ENCODE peak calls at places on chromosome 1, in nine cellular contexts. One of them, this sample, is unnamed.

GRCh38 chr1:91224878-91225277 is 179.8 kb downstream of the HFM1 start:
- DNase-seq in fibroblast of the aortic adventitia: no peak
- DNase-seq in body of pancreas: no peak
- DNase-seq in mucosa of descending colon: no peak
- DNase-seq in psoas muscle: no peak
- DNase-seq in left ventricle myocardium inferior: no peak
- DNase-seq in IMR-90: no peak
- DNase-seq in heart left ventricle: no peak
- DNase-seq in PC-3: no peak
- DNase-seq in this sample: no peak

GRCh38 chr1:15100369-15101111 is 53.0 kb upstream of the TMEM51 start:
- DNase-seq in fibroblast of the aortic adventitia: peak; percentile 40
- DNase-seq in body of pancreas: peak; percentile 63
- DNase-seq in mucosa of descending colon: peak; percentile 69
- DNase-seq in psoas muscle: no peak
- DNase-seq in left ventricle myocardium inferior: peak; percentile 31
- DNase-seq in IMR-90: peak; percentile 45
- DNase-seq in heart left ventricle: no peak
- DNase-seq in PC-3: peak; percentile 71
- DNase-seq in this sample: peak; percentile 53

GRCh38 chr1:16164821-16165364 is 9.0 kb upstream of the EPHA2 start:
- DNase-seq in fibroblast of the aortic adventitia: no peak
- DNase-seq in body of pancreas: no peak
- DNase-seq in mucosa of descending colon: no peak
- DNase-seq in psoas muscle: no peak
- DNase-seq in left ventricle myocardium inferior: no peak
- DNase-seq in IMR-90: no peak
- DNase-seq in heart left ventricle: peak; percentile 75
- DNase-seq in PC-3: no peak
- DNase-seq in this sample: no peak

GRCh38 chr1:206963119-206963712 is 7.0 kb downstream of the FCAMR start:
- DNase-seq in fibroblast of the aortic adventitia: no peak
- DNase-seq in body of pancreas: no peak
- DNase-seq in mucosa of descending colon: peak; percentile 45
- DNase-seq in psoas muscle: no peak
- DNase-seq in left ventricle myocardium inferior: no peak
- DNase-seq in IMR-90: peak; percentile 37
- DNase-seq in heart left ventricle: no peak
- DNase-seq in PC-3: peak; percentile 18
- DNase-seq in this sample: peak; percentile 72

GRCh38 chr1:207049974-207050391 is 1.0 kb downstream of the YOD1 start:
- DNase-seq in fibroblast of the aortic adventitia: peak; percentile 66
- DNase-seq in body of pancreas: peak; percentile 71
- DNase-seq in mucosa of descending colon: peak; percentile 89
- DNase-seq in psoas muscle: no peak
- DNase-seq in left ventricle myocardium inferior: no peak
- DNase-seq in IMR-90: peak; percentile 53
- DNase-seq in heart left ventricle: no peak
- DNase-seq in PC-3: peak; percentile 82
- DNase-seq in this sample: peak; percentile 67

GRCh38 chr1:217135569-217135915 is 412.3 kb upstream of the ESRRG start:
- DNase-seq in fibroblast of the aortic adventitia: peak; percentile 2
- DNase-seq in body of pancreas: no peak
- DNase-seq in mucosa of descending colon: peak; percentile 4
- DNase-seq in psoas muscle: peak; percentile 41
- DNase-seq in left ventricle myocardium inferior: no peak
- DNase-seq in IMR-90: peak; percentile 5
- DNase-seq in heart left ventricle: peak; percentile 56
- DNase-seq in PC-3: no peak
- DNase-seq in this sample: no peak

GRCh38 chr1:37354876-37355275 is 119.5 kb upstream of the ZC3H12A start:
- DNase-seq in fibroblast of the aortic adventitia: no peak
- DNase-seq in body of pancreas: no peak
- DNase-seq in mucosa of descending colon: no peak
- DNase-seq in psoas muscle: no peak
- DNase-seq in left ventricle myocardium inferior: no peak
- DNase-seq in IMR-90: no peak
- DNase-seq in heart left ventricle: no peak
- DNase-seq in PC-3: no peak
- DNase-seq in this sample: no peak

GRCh38 chr1:61428146-61428545 is 296.8 kb downstream of the TM2D1 start:
- DNase-seq in fibroblast of the aortic adventitia: no peak
- DNase-seq in body of pancreas: no peak
- DNase-seq in mucosa of descending colon: no peak
- DNase-seq in psoas muscle: no peak
- DNase-seq in left ventricle myocardium inferior: no peak
- DNase-seq in IMR-90: no peak
- DNase-seq in heart left ventricle: no peak
- DNase-seq in PC-3: no peak
- DNase-seq in this sample: no peak

GRCh38 chr1:1343811-1344421 is 5.3 kb downstream of the DVL1 start:
- DNase-seq in fibroblast of the aortic adventitia: no peak
- DNase-seq in body of pancreas: no peak
- DNase-seq in mucosa of descending colon: no peak
- DNase-seq in psoas muscle: peak; percentile 92
- DNase-seq in left ventricle myocardium inferior: no peak
- DNase-seq in IMR-90: no peak
- DNase-seq in heart left ventricle: no peak
- DNase-seq in PC-3: peak; percentile 64
- DNase-seq in this sample: no peak

GRCh38 chr1:1346501-1346890 is 2.7 kb downstream of the DVL1 start:
- DNase-seq in fibroblast of the aortic adventitia: no peak
- DNase-seq in body of pancreas: no peak
- DNase-seq in mucosa of descending colon: no peak
- DNase-seq in psoas muscle: no peak
- DNase-seq in left ventricle myocardium inferior: no peak
- DNase-seq in IMR-90: no peak
- DNase-seq in heart left ventricle: no peak
- DNase-seq in PC-3: no peak
- DNase-seq in this sample: no peak

GRCh38 chr1:1345384-1345783 is 3.8 kb downstream of the DVL1 start:
- DNase-seq in fibroblast of the aortic adventitia: no peak
- DNase-seq in body of pancreas: no peak
- DNase-seq in mucosa of descending colon: no peak
- DNase-seq in psoas muscle: no peak
- DNase-seq in left ventricle myocardium inferior: no peak
- DNase-seq in IMR-90: no peak
- DNase-seq in heart left ventricle: no peak
- DNase-seq in PC-3: peak; percentile 71
- DNase-seq in this sample: no peak

GRCh38 chr1:1345860-1346500 is 3.2 kb downstream of the DVL1 start:
- DNase-seq in fibroblast of the aortic adventitia: no peak
- DNase-seq in body of pancreas: no peak
- DNase-seq in mucosa of descending colon: no peak
- DNase-seq in psoas muscle: no peak
- DNase-seq in left ventricle myocardium inferior: no peak
- DNase-seq in IMR-90: no peak
- DNase-seq in heart left ventricle: no peak
- DNase-seq in PC-3: no peak
- DNase-seq in this sample: no peak

GRCh38 chr1:1344672-1345361 is 4.4 kb downstream of the DVL1 start:
- DNase-seq in fibroblast of the aortic adventitia: peak; percentile 58
- DNase-seq in body of pancreas: no peak
- DNase-seq in mucosa of descending colon: no peak
- DNase-seq in psoas muscle: peak; percentile 86
- DNase-seq in left ventricle myocardium inferior: no peak
- DNase-seq in IMR-90: peak; percentile 69
- DNase-seq in heart left ventricle: no peak
- DNase-seq in PC-3: peak; percentile 100
- DNase-seq in this sample: peak; percentile 94
- TF ChIP-seq CTCF in fibroblast of the aortic adventitia: peak; percentile 57
- TF ChIP-seq CTCF in body of pancreas: no peak
- TF ChIP-seq CTCF in mucosa of descending colon: no peak
- TF ChIP-seq CTCF in psoas muscle: peak; percentile 37
- TF ChIP-seq CTCF in left ventricle myocardium inferior: peak; percentile 39
- TF ChIP-seq CTCF in IMR-90: peak; percentile 30
- TF ChIP-seq CTCF in heart left ventricle: no peak
- TF ChIP-seq CTCF in PC-3: peak; percentile 76
- TF ChIP-seq CTCF in this sample: peak; percentile 46

GRCh38 chr1:94537254-94537653 is 4.3 kb downstream of the F3 start:
- DNase-seq in fibroblast of the aortic adventitia: no peak
- DNase-seq in body of pancreas: no peak
- DNase-seq in mucosa of descending colon: no peak
- DNase-seq in psoas muscle: no peak
- DNase-seq in left ventricle myocardium inferior: no peak
- DNase-seq in IMR-90: no peak
- DNase-seq in heart left ventricle: no peak
- DNase-seq in PC-3: no peak
- DNase-seq in this sample: peak; percentile 32
- H3K4me3 ChIP-seq in fibroblast of the aortic adventitia: no peak overlapping the region
- H3K4me3 ChIP-seq in body of pancreas: no peak overlapping the region
- H3K4me3 ChIP-seq in mucosa of descending colon: no peak overlapping the region
- H3K4me3 ChIP-seq in psoas muscle: no peak overlapping the region
- H3K4me3 ChIP-seq in left ventricle myocardium inferior: peak overlapping the region; percentile 79
- H3K4me3 ChIP-seq in IMR-90: peak overlapping the region; percentile 20
- H3K4me3 ChIP-seq in heart left ventricle: peak overlapping the region; percentile 72
- H3K4me3 ChIP-seq in PC-3: no peak overlapping the region
- H3K4me3 ChIP-seq in this sample: no peak overlapping the region

DNA sequence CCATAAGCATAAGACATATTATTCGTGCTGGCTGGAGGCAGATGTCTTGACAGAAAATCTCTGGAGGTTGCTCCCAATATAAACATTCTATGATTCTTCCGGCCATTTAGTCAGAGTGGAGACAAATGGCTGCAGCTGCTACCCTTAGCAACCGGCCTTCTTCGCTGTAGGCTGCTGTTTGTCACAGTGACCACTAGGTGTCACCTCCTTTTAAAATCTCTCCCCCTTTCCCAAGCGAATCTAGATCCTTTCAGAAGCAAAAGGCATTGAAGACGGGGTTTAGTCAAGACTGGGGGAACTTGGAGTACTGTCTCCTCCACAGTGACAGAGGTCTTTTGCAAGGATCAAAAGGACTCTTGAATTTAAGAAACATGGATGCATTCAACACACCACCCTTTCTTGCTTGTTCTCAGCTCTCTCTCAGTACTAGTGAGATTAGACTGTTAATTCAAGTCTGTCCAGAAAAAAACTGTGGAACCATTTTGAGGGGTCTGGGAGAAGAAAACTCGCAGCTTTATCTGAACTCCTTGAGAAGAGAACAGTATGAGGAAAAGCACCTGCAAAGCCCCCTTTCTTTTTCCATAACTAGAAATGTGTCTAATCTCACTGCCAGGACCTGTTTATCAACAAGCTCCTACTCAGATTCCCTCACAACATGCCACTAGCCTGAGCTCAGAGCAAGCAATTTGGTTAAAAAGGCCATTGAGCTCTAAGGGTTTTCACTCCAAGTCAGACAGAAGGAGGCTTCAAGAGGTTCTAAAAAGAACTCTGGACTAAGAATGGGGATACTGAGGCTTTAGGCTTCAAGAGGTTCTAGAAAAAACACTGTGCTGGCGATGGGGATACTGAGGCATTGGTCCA is 408.3 kb upstream of the PLXNA2 start:
- DNase-seq in fibroblast of the aortic adventitia: peak; percentile 76
- DNase-seq in body of pancreas: peak; percentile 62
- DNase-seq in mucosa of descending colon: peak; percentile 68
- DNase-seq in psoas muscle: no peak
- DNase-seq in left ventricle myocardium inferior: peak; percentile 20
- DNase-seq in IMR-90: peak; percentile 66
- DNase-seq in heart left ventricle: peak; percentile 34
- DNase-seq in PC-3: peak; percentile 89
- DNase-seq in this sample: peak; percentile 73
- TF ChIP-seq CTCF in fibroblast of the aortic adventitia: peak; percentile 91
- TF ChIP-seq CTCF in body of pancreas: peak; percentile 76
- TF ChIP-seq CTCF in mucosa of descending colon: peak; percentile 49
- TF ChIP-seq CTCF in psoas muscle: peak; percentile 82
- TF ChIP-seq CTCF in left ventricle myocardium inferior: peak; percentile 96
- TF ChIP-seq CTCF in IMR-90: peak; percentile 73
- TF ChIP-seq CTCF in heart left ventricle: peak; percentile 91
- TF ChIP-seq CTCF in PC-3: peak; percentile 95
- TF ChIP-seq CTCF in this sample: peak; percentile 76

GRCh38 chr1:193121616-193122593 is at the start of gene CDC73:
- DNase-seq in fibroblast of the aortic adventitia: peak; percentile 95
- DNase-seq in body of pancreas: peak; percentile 97
- DNase-seq in mucosa of descending colon: peak; percentile 99
- DNase-seq in psoas muscle: peak; percentile 99
- DNase-seq in left ventricle myocardium inferior: peak; percentile 98
- DNase-seq in IMR-90: peak; percentile 95
- DNase-seq in heart left ventricle: peak; percentile 98
- DNase-seq in PC-3: peak; percentile 94
- DNase-seq in this sample: peak; percentile 88

GRCh38 chr1:193120604-193121166 is 1.1 kb upstream of the CDC73 start:
- DNase-seq in fibroblast of the aortic adventitia: no peak
- DNase-seq in body of pancreas: no peak
- DNase-seq in mucosa of descending colon: no peak
- DNase-seq in psoas muscle: no peak
- DNase-seq in left ventricle myocardium inferior: no peak
- DNase-seq in IMR-90: no peak
- DNase-seq in heart left ventricle: no peak
- DNase-seq in PC-3: no peak
- DNase-seq in this sample: no peak

GRCh38 chr1:193115629-193116227 is 6.1 kb upstream of the CDC73 start:
- DNase-seq in fibroblast of the aortic adventitia: peak; percentile 97
- DNase-seq in body of pancreas: peak; percentile 28
- DNase-seq in mucosa of descending colon: no peak
- DNase-seq in psoas muscle: no peak
- DNase-seq in left ventricle myocardium inferior: no peak
- DNase-seq in IMR-90: peak; percentile 100
- DNase-seq in heart left ventricle: no peak
- DNase-seq in PC-3: peak; percentile 92
- DNase-seq in this sample: peak; percentile 99

GRCh38 chr1:193118194-193118593 is 3.6 kb upstream of the CDC73 start:
- DNase-seq in fibroblast of the aortic adventitia: no peak
- DNase-seq in body of pancreas: no peak
- DNase-seq in mucosa of descending colon: no peak
- DNase-seq in psoas muscle: no peak
- DNase-seq in left ventricle myocardium inferior: no peak
- DNase-seq in IMR-90: no peak
- DNase-seq in heart left ventricle: no peak
- DNase-seq in PC-3: no peak
- DNase-seq in this sample: no peak

DNA sequence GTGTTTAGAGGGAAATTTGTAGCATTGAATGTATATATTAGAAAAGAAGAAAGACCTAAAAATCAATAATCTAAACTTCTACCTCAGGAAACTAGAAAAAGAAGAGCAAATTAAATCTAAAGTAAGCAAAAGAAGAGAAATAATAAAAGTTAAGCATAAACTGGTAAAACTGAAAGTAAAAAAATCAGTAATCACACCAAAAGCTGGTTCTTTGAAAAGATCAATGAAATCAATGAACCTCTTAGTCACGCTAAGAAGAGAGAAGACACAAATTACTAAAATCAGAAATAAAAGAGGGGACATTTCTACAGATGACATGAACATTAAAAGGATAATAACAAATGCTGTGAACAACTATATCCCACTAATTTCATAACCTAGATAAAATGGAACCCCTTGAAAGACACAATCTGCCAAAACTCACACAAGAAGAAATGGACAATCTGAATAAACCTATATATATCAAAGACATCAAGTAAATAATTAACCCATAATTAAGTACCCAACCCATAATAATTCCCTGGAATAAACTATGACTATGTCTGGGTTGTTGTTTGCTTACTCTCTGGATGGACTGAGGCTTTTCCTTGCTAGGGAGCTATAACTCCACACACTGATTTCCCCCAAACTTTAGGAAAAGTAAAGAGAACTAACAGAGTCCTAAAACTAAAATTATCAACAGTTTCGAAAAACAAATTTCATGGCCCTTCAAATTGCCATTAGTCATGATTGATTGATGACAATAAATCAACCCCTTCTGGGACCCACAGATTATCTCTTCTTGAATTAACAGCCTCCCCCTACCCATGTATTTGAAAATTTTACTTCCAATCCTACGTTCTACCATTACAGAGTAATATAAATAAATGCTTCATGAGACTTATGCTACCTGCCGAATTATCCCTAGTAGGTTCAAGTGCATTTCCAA is 2.8 kb upstream of the CDC73 start:
- DNase-seq in fibroblast of the aortic adventitia: no peak
- DNase-seq in body of pancreas: no peak
- DNase-seq in mucosa of descending colon: no peak
- DNase-seq in psoas muscle: no peak
- DNase-seq in left ventricle myocardium inferior: no peak
- DNase-seq in IMR-90: no peak
- DNase-seq in heart left ventricle: no peak
- DNase-seq in PC-3: no peak
- DNase-seq in this sample: no peak
- H3K4me3 ChIP-seq in fibroblast of the aortic adventitia: no peak overlapping the region
- H3K4me3 ChIP-seq in body of pancreas: no peak overlapping the region
- H3K4me3 ChIP-seq in mucosa of descending colon: no peak overlapping the region
- H3K4me3 ChIP-seq in psoas muscle: no peak overlapping the region
- H3K4me3 ChIP-seq in left ventricle myocardium inferior: no peak overlapping the region
- H3K4me3 ChIP-seq in IMR-90: no peak overlapping the region
- H3K4me3 ChIP-seq in heart left ventricle: no peak overlapping the region
- H3K4me3 ChIP-seq in PC-3: no peak overlapping the region
- H3K4me3 ChIP-seq in this sample: no peak overlapping the region

This sample was measured in bronchial epithelial cell.